ENCODE peak calls at places on chromosome 15, in ten cellular contexts. T is bronchial epithelial cell, H is WTC11, O is neural crest cell, Z is transverse colon, A is foreskin keratinocyte, B is suprapubic skin, X is WERI-Rb-1, I is IMR-90, Q is HFF-Myc. S is an unnamed sample.

GRCh38 chr15:84572231-84572630 is 28.6 kb upstream of the ZSCAN2 start:
- DNase-seq in T (no peak), H (no peak), O (no peak), Z (no peak), A (no peak), B (no peak), X (no peak), I (no peak), Q (no peak), S (no peak)

GRCh38 chr15:25743160-25743908 is 119.8 kb downstream of the ATP10A start:
- DNase-seq in T (no peak), H (no peak), O (no peak), Z (no peak), A (no peak), B (no peak), X (no peak), I (peak), Q (no peak), S (no peak)

GRCh38 chr15:63362196-63362595 is 19.4 kb downstream of the CA12 start:
- DNase-seq in T (no peak), H (no peak), O (no peak), Z (peak), A (no peak), B (no peak), X (no peak), I (no peak), Q (no peak), S (peak)

GRCh38 chr15:37098468-37099320 is 1.7 kb downstream of the MEIS2 start:
- DNase-seq in T (no peak), H (no peak), O (no peak), Z (no peak), A (peak), B (no peak), X (peak), I (peak), Q (no peak), S (peak)

GRCh38 chr15:62413147-62413546 is 248.1 kb upstream of the C2CD4B start:
- DNase-seq in T (no peak), H (no peak), O (no peak), Z (no peak), A (no peak), B (no peak), X (no peak), I (no peak), Q (peak), S (peak)

GRCh38 chr15:85755471-85755870 is 39.3 kb downstream of the KLHL25 start:
- DNase-seq in T (no peak), H (no peak), O (no peak), Z (peak), A (no peak), B (peak), X (no peak), I (no peak), Q (no peak), S (no peak)

GRCh38 chr15:52463638-52464037 is 65.0 kb downstream of the MYO5A start:
- DNase-seq in T (peak), H (no peak), O (no peak), Z (no peak), A (peak), B (no peak), X (no peak), I (peak), Q (no peak), S (no peak)

GRCh38 chr15:57418640-57419039 is 42.3 kb downstream of the CGNL1 start:
- DNase-seq in T (no peak), H (no peak), O (no peak), Z (no peak), A (no peak), B (no peak), X (no peak), I (no peak), Q (no peak), S (no peak)

GRCh38 chr15:25877681-25878080 is 14.6 kb upstream of the ATP10A start:
- DNase-seq in T (peak), H (no peak), O (no peak), Z (no peak), A (no peak), B (no peak), X (no peak), I (no peak), Q (no peak), S (no peak)

GRCh38 chr15:96972201-96972600 is 641.7 kb downstream of the NR2F2 start:
- DNase-seq in T (no peak), H (no peak), O (no peak), Z (no peak), A (no peak), B (no peak), X (no peak), I (no peak), Q (no peak), S (no peak)

GRCh38 chr15:45268135-45268534 is 16.1 kb downstream of the SLC28A2 start:
- DNase-seq in T (peak), H (peak), O (no peak), Z (peak), A (peak), B (no peak), X (peak), I (no peak), Q (no peak), S (no peak)

GRCh38 chr15:63407612-63408011 is 26.0 kb upstream of the CA12 start:
- DNase-seq in T (no peak), H (no peak), O (no peak), Z (no peak), A (no peak), B (no peak), X (no peak), I (no peak), Q (no peak), S (no peak)

GRCh38 chr15:96359772-96360498 is 29.4 kb downstream of the NR2F2 start:
- DNase-seq in T (no peak), H (no peak), O (no peak), Z (no peak), A (no peak), B (peak), X (no peak), I (no peak), Q (no peak), S (peak)

GRCh38 chr15:31438601-31439265 is 112.1 kb downstream of the KLF13 start:
- DNase-seq in T (no peak), H (no peak), O (no peak), Z (no peak), A (no peak), B (no peak), X (no peak), I (no peak), Q (no peak), S (no peak)

GRCh38 chr15:39629376-39629775 is 48.5 kb downstream of the THBS1 start:
- DNase-seq in T (peak), H (no peak), O (no peak), Z (peak), A (peak), B (no peak), X (no peak), I (peak), Q (no peak), S (no peak)

GRCh38 chr15:98292442-98293240 is 332.1 kb downstream of the ARRDC4 start:
- DNase-seq in T (peak), H (peak), O (peak), Z (peak), A (peak), B (no peak), X (peak), I (no peak), Q (peak), S (peak)

GRCh38 chr15:78766041-78766440 is 45.2 kb downstream of the ADAMTS7 start:
- DNase-seq in T (no peak), H (peak), O (no peak), Z (no peak), A (no peak), B (no peak), X (no peak), I (no peak), Q (no peak), S (no peak)

GRCh38 chr15:40493089-40493840 is 22.5 kb downstream of the CHST14 start:
- DNase-seq in T (peak), H (no peak), O (no peak), Z (no peak), A (peak), B (no peak), X (no peak), I (no peak), Q (no peak), S (no peak)

GRCh38 chr15:44813231-44813630 is 76.9 kb downstream of the TRIM69 start:
- DNase-seq in T (no peak), H (no peak), O (no peak), Z (peak), A (no peak), B (no peak), X (no peak), I (no peak), Q (no peak), S (no peak)

GRCh38 chr15:67146875-67147381 is 81.5 kb downstream of the SMAD3 start:
- DNase-seq in T (peak), H (no peak), O (no peak), Z (peak), A (peak), B (no peak), X (no peak), I (peak), Q (no peak), S (no peak)

GRCh38 chr15:61584410-61584809 is 355.3 kb upstream of the RORA start:
- DNase-seq in T (peak), H (no peak), O (no peak), Z (no peak), A (peak), B (no peak), X (no peak), I (no peak), Q (no peak), S (no peak)

DNA sequence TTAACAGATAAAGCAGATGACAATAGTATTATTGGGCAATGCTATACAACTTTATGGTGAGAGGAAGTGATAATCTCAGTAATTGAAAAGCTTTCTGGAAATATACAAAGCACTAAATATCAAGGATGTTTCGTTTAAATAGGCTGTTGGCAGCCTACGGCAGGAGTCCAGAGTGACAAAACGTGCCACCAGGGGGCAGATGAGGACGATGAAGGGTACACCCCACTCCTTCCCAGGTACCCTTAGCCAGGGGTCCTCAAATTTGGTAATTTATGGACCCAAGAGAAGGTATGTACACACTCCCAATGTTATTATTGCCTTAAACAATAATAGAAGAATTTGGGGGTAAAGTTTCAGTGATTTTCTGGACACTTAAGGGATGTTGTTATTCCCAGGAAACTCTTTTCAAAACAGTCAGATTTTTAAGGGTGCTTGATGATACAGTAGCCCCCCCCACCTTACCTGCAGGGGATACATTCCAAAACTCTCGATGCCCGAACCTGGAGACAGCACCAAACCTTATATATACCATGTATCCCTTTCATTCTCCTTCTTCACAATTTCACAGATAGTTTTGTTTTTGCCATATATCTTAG is 1.4 kb upstream of the MAGEL2 start:
- DNase-seq in T (no peak), H (peak), O (peak), Z (peak), A (no peak), B (no peak), X (peak), I (no peak), Q (no peak), S (peak)
- TF ChIP-seq CTCF in T (peak), H (peak), O (peak), Z (peak), A (peak), B (no peak), X (peak), I (peak), Q (peak), S (peak)

DNA sequence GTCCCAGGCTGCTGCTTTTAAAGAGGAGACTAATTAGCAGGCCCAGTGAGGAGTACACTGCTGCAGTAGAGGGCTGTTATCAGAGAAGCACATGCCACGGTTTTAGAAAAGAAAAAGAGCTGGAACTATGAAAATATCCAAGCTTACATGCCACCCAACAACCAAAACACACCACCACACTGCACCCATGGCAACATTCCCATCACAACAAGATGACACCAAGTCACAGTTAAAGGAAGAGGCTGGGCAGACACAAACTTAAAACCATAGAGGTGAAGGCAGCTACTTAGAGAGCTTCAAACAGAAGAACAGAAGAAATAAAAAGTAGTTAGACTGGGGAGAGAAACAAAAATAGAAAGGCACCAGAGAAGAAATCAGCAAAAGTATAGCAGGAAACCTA is 37.0 kb downstream of the NPTN start:
- DNase-seq in T (no peak), H (no peak), O (no peak), Z (no peak), A (no peak), B (no peak), X (no peak), I (no peak), Q (no peak), S (no peak)
- TF ChIP-seq CTCF in T (no peak), H (no peak), O (no peak), Z (no peak), A (no peak), B (no peak), X (no peak), I (no peak), Q (no peak), S (no peak)

DNA sequence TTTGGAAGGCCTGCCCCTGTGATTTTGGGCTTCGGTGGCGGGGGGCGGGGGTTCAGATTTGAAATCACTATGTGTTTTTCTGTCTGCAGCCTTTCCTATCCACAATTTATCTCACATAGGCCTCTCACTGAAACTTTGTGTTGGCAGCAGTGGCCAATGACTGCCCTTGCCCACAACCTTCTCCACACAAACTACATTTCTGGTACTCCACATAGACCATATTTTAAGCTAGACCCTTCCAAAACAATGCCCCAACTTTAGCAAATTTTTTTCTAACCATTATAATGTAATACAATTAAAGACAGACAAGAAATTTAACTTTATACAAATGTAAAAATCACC is 6.4 kb downstream of the ADAM10 start:
- DNase-seq in T (no peak), H (no peak), O (no peak), Z (no peak), A (no peak), B (no peak), X (no peak), I (no peak), Q (no peak), S (no peak)
- TF ChIP-seq CTCF in T (no peak), H (no peak), O (no peak), Z (no peak), A (no peak), B (no peak), X (no peak), I (no peak), Q (no peak), S (no peak)

GRCh38 chr15:33975023-33975565 is 6.8 kb downstream of the CHRM5 start:
- DNase-seq in T (no peak), H (no peak), O (no peak), Z (no peak), A (no peak), B (no peak), X (no peak), I (no peak), Q (no peak), S (no peak)
- TF ChIP-seq CTCF in T (no peak), H (no peak), O (no peak), Z (no peak), A (peak), B (no peak), X (no peak), I (peak), Q (no peak), S (no peak)

S was measured in nephron progenitor cell.